ENCODE peak calls at places on chromosomes 12 and 14, in five cellular contexts. V is Right ventricle myocardium superior; M is naive thymus-derived CD4-positive, alpha-beta T cell; E is activated CD8-positive, alpha-beta T cell treated with anti-CD3 and anti-CD28 coated beads, Interleukin-2, amount 10 ng/mL, durations not matched to agents 7 days and 5 days; N is HepG2. R is an unnamed sample.

GRCh38 chr12:122732170-122732569 is 1.5 kb upstream of the HCAR1 start:
- ATAC-seq in V (no peak), M (peak; percentile 68), E (peak; percentile 29), N (no peak), R (peak; percentile 50)

GRCh38 chr12:113818833-113819232 is 147.3 kb downstream of the RBM19 start:
- ATAC-seq in V (no peak), M (no peak), E (no peak), N (peak; percentile 65), R (no peak)

GRCh38 chr12:7994731-7995205 is 37.7 kb upstream of the FOXJ2 start:
- ATAC-seq in V (peak; percentile 20), M (no peak), E (no peak), N (peak; percentile 46), R (peak; percentile 9)

GRCh38 chr12:1837541-1838206 is 17.3 kb downstream of the LRTM2 start:
- ATAC-seq in V (no peak), M (no peak), E (no peak), N (peak; percentile 93), R (no peak)

GRCh38 chr14:73474952-73475351 is 15.8 kb upstream of the RIOX1 start:
- ATAC-seq in V (no peak), M (no peak), E (no peak), N (no peak), R (no peak)

GRCh38 chr12:24615967-24616411 is 332.9 kb downstream of the BCAT1 start:
- ATAC-seq in V (no peak), M (no peak), E (no peak), N (no peak), R (no peak)

GRCh38 chr12:84128117-84128991 is 784.2 kb downstream of the SLC6A15 start:
- ATAC-seq in V (no peak), M (no peak), E (no peak), N (peak; percentile 60), R (no peak)

GRCh38 chr12:113445544-113446176 is 23.5 kb downstream of the SDSL start:
- ATAC-seq in V (no peak), M (peak; percentile 87), E (no peak), N (no peak), R (peak; percentile 18)

GRCh38 chr14:71400821-71401447 is 493.7 kb downstream of the PCNX1 start:
- ATAC-seq in V (no peak), M (peak; percentile 38), E (peak; percentile 31), N (no peak), R (no peak)

GRCh38 chr14:23695220-23695999 is 59.2 kb downstream of the DHRS2 start:
- ATAC-seq in V (peak; percentile 72), M (peak; percentile 34), E (no peak), N (no peak), R (no peak)

GRCh38 chr14:100504372-100505078 is 82.7 kb downstream of the BEGAIN start:
- ATAC-seq in V (no peak), M (no peak), E (no peak), N (no peak), R (no peak)

GRCh38 chr14:76917759-76918175 is 91.6 kb downstream of the LRRC74A start:
- ATAC-seq in V (peak; percentile 55), M (no peak), E (no peak), N (no peak), R (no peak)